ENCODE peak calls at places on chromosomes 5 and 9, in four cellular contexts. C, O, F and Q are unnamed samples.

GRCh38 chr5:8396756-8397155 is 527.8 kb downstream of the MTRR start:
- DNase-seq in C (no peak), O (no peak), F (no peak), Q (no peak)

GRCh38 chr5:96816430-96816939 is 8.7 kb upstream of the ERAP1 start:
- DNase-seq in O (no peak), C (peak), F (no peak), Q (no peak)

GRCh38 chr5:88172847-88173758 is 95.5 kb downstream of the TMEM161B start:
- DNase-seq in F (peak), O (no peak), C (peak), Q (no peak)

GRCh38 chr9:81396528-81396927 is 292.8 kb downstream of the TLE1 start:
- DNase-seq in O (no peak), F (no peak), C (no peak), Q (no peak)

GRCh38 chr9:128104171-128104618 is 23.3 kb downstream of the PTGES2 start:
- DNase-seq in C (no peak), F (peak), O (no peak), Q (no peak)

GRCh38 chr5:6135977-6136376 is 242.4 kb downstream of the MED10 start:
- DNase-seq in O (no peak), F (no peak), C (no peak), Q (no peak)

GRCh38 chr5:155402927-155403645 is 389.5 kb downstream of the KIF4B start:
- DNase-seq in F (no peak), C (no peak), O (no peak), Q (no peak)

GRCh38 chr9:127778280-127779135 is at the start of gene SH2D3C:
- DNase-seq in F (no peak), C (no peak), O (no peak), Q (no peak)

GRCh38 chr5:14806452-14806851 is 65.1 kb downstream of the ANKH start:
- DNase-seq in F (no peak), O (no peak), C (no peak), Q (no peak)

GRCh38 chr5:33228149-33228548 is 212.6 kb upstream of the TARS1 start:
- DNase-seq in F (no peak), O (no peak), C (no peak), Q (no peak)

GRCh38 chr5:37835400-37835973 is 4.4 kb downstream of the GDNF start:
- DNase-seq in F (no peak), C (no peak), O (no peak), Q (no peak)

GRCh38 chr9:98104445-98104881 is 14.6 kb downstream of the TRIM14 start:
- DNase-seq in O (no peak), C (no peak), F (no peak), Q (no peak)

GRCh38 chr9:120344230-120344629 is 235.7 kb downstream of the CDK5RAP2 start:
- DNase-seq in O (no peak), C (no peak), F (peak), Q (no peak)

GRCh38 chr9:7304596-7304995 is 495.0 kb downstream of the DMAC1 start:
- DNase-seq in C (no peak), O (no peak), F (no peak), Q (no peak)

GRCh38 chr9:1219284-1219683 is 169.1 kb downstream of the DMRT2 start:
- DNase-seq in C (no peak), F (no peak), O (no peak), Q (no peak)

GRCh38 chr9:95127249-95128176 is 190.0 kb downstream of the FANCC start:
- DNase-seq in C (peak), O (peak), F (peak), Q (peak)

GRCh38 chr9:129467739-129468666 is 152.9 kb downstream of the C9orf50 start:
- DNase-seq in F (no peak), C (no peak), O (no peak), Q (no peak)

GRCh38 chr5:176806137-176806536 is 4.2 kb upstream of the UNC5A start:
- DNase-seq in F (no peak), C (peak), O (no peak), Q (no peak)

GRCh38 chr9:32581512-32582143 is 8.7 kb upstream of the NDUFB6 start:
- DNase-seq in C (no peak), O (peak), F (peak), Q (peak)

GRCh38 chr5:107950774-107951173 is 280.0 kb upstream of the EFNA5 start:
- DNase-seq in F (no peak), C (no peak), O (no peak), Q (no peak)

GRCh38 chr5:157446077-157446930 is 13.7 kb upstream of the NIPAL4 start:
- DNase-seq in F (no peak), O (no peak), C (no peak), Q (no peak)

GRCh38 chr9:18256574-18256973 is 217.4 kb upstream of the ADAMTSL1 start:
- DNase-seq in C (no peak), O (no peak), F (no peak), Q (no peak)

GRCh38 chr9:70563010-70563409 is 148.6 kb upstream of the KLF9 start:
- DNase-seq in C (no peak), F (no peak), O (no peak), Q (no peak)

DNA sequence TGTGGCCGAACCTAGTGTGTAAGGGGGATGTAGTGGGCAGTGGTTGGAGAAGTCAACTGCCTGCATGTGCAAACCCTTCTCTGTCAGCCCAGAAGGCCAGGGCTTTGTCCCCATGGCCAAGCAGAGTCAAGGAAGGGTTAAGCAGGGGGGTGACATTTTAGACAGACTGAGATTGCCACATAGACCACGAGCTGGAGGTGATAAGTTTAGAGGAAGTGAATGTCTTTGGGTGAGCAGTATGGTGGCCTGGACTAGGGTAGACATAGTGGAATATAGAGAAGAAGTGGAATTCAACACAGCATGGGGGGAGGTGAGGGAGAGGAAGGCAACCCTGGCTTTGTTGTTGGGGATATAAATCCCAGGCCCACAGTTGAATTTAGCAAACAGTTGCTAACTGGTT is 38.7 kb upstream of the CDKN2AIPNL start:
- DNase-seq in O (no peak), C (no peak), F (no peak), Q (no peak)
- TF ChIP-seq ELF4 in O (no peak), C (no peak), F (no peak), Q (no peak)

GRCh38 chr5:55935371-55935770 is 59.4 kb downstream of the IL6ST start:
- DNase-seq in O (no peak), F (no peak), C (no peak), Q (no peak)
- TF ChIP-seq ELF4 in O (no peak), F (no peak), C (no peak), Q (no peak)

GRCh38 chr5:27472875-27473274 is 434.5 kb upstream of the CDH9 start:
- DNase-seq in F (peak), O (no peak), C (no peak), Q (peak)
- TF ChIP-seq ELF4 in F (no peak), O (no peak), C (no peak), Q (no peak)

GRCh38 chr9:114039484-114039883 is 38.6 kb downstream of the AMBP start:
- DNase-seq in O (no peak), C (no peak), F (no peak), Q (no peak)
- TF ChIP-seq ELF4 in O (no peak), C (no peak), F (no peak), Q (no peak)

GRCh38 chr5:77368367-77368766 is 123.7 kb downstream of the WDR41 start:
- DNase-seq in F (no peak), O (no peak), C (no peak), Q (no peak)

GRCh38 chr5:77369566-77369965 is 122.5 kb downstream of the WDR41 start:
- DNase-seq in C (no peak), F (no peak), O (no peak), Q (no peak)

GRCh38 chr5:77366717-77367500 is 125.2 kb downstream of the WDR41 start:
- DNase-seq in C (peak), O (no peak), F (peak), Q (no peak)

GRCh38 chr5:77367733-77368132 is 124.4 kb downstream of the WDR41 start:
- DNase-seq in O (no peak), F (no peak), C (no peak), Q (no peak)
- TF ChIP-seq ELF4 in O (no peak), F (no peak), C (no peak), Q (no peak)

GRCh38 chr5:77849308-77849900 is 73.3 kb upstream of the TBCA start:
- DNase-seq in C (no peak), O (no peak), F (no peak), Q (no peak)

GRCh38 chr5:77852514-77853352 is 76.6 kb upstream of the TBCA start:
- DNase-seq in O (no peak), F (no peak), C (peak), Q (peak)

GRCh38 chr5:77852068-77852513 is 76.0 kb upstream of the TBCA start:
- DNase-seq in C (no peak), O (no peak), F (no peak), Q (no peak)

GRCh38 chr5:77851229-77852067 is 75.3 kb upstream of the TBCA start:
- DNase-seq in F (no peak), C (peak), O (no peak), Q (peak)

DNA sequence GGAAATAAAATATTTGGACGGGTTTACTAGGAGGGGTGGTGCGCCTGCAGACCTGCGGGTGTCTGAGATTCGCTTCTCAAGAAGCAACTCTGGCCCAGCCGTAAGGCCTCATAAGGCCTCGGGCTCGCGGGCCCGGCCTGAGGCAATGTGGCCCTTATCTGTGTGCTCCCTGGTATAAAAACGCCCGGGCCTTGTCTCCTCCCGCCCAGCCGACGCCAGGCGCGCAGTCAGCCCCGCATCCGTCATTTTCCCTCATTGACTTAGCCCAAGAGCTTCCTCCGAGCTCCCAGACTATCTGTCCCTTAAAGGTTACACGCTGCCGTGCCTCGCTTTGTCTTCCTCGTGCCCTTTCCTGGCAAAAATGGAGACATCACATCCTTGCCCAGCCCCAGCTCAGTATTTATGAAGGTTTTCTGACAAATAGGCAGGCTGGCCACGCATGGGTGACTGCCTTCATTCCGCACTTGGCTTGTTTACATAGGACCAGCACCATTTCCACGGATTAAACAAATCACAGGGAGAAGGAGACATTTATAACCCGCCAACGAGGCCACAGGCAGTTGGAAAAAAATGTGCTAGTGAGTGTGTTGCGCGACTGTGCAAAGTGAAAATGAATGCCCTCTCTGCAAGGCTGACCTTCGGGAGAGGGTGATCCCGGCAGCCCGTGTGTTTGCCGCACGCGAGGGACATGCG is 74.5 kb upstream of the TBCA start:
- DNase-seq in C (no peak), F (no peak), O (no peak), Q (no peak)
- TF ChIP-seq ELF4 in C (no peak), F (no peak), O (no peak), Q (no peak)

DNA sequence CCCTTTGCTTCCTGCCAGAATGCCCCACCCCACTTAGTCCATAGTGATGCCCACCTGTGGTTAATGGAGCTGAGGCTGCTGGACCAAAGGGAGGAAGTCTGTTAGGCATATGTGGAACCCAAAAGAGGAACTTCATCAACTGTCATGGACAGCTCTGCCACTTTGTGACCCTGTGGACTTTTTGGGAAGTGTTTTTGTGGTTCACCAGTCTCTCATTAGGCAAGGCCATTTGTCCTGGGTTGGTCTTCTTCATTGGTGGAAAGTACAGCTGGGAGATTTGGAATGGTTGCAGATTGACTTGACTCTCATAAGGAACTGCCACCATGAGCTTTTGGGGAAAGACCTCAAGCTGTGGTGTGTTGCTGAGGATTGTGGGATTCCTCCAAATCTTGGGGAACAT is 31.9 kb upstream of the IL12B start:
- DNase-seq in F (no peak), C (no peak), O (no peak), Q (no peak)
- TF ChIP-seq ELF4 in F (no peak), C (no peak), O (no peak), Q (no peak)

GRCh38 chr5:151151263-151151660 is 6.3 kb downstream of the ANXA6 start:
- DNase-seq in F (no peak), O (no peak), C (no peak), Q (no peak)
- TF ChIP-seq ELF4 in F (no peak), O (no peak), C (no peak), Q (no peak)

GRCh38 chr9:119003218-119003617 is 366.0 kb downstream of the BRINP1 start:
- DNase-seq in O (no peak), C (no peak), F (no peak), Q (no peak)
- TF ChIP-seq ELF4 in O (no peak), C (no peak), F (no peak), Q (no peak)